ENCODE peak calls at places on chromosomes 7 and 10, in six cellular contexts. B, Q, L, I, T and P are unnamed samples.

GRCh38 chr7:51521649-51522048 is 205.0 kb upstream of the COBL start:
- DNase-seq in I (no peak), B (no peak), L (no peak), Q (no peak), T (no peak), P (no peak)

GRCh38 chr10:100041620-100042019 is 31.9 kb upstream of the DNMBP start:
- DNase-seq in B (no peak), T (no peak), Q (no peak), L (no peak), I (no peak), P (no peak)

GRCh38 chr7:141053626-141054025 is 20.2 kb upstream of the TMEM178B start:
- DNase-seq in B (no peak), L (no peak), T (no peak), Q (no peak), I (no peak), P (no peak)

GRCh38 chr10:93742633-93743349 is 14.9 kb upstream of the LGI1 start:
- DNase-seq in L (no peak), B (no peak), Q (no peak), T (no peak), I (no peak), P (no peak)

GRCh38 chr7:477626-478220 is 41.9 kb downstream of the PDGFA start:
- DNase-seq in L (no peak), T (peak), I (no peak), B (no peak), Q (no peak), P (no peak)

GRCh38 chr10:58943234-58943633 is 233.2 kb upstream of the PHYHIPL start:
- DNase-seq in B (no peak), L (no peak), T (no peak), I (no peak), Q (no peak), P (no peak)

GRCh38 chr7:36598056-36598675 is 126.1 kb downstream of the AOAH start:
- DNase-seq in B (no peak), I (peak), Q (peak), T (peak), L (peak), P (no peak)

GRCh38 chr7:67854784-67855183 is 858.2 kb downstream of the TYW1 start:
- DNase-seq in B (no peak), I (no peak), Q (no peak), T (no peak), L (no peak), P (no peak)

GRCh38 chr7:87476179-87476557 is 688 bp upstream of the ABCB4 start:
- DNase-seq in Q (no peak), L (no peak), B (no peak), I (no peak), T (no peak), P (no peak)

GRCh38 chr7:100891555-100891954 is 2.0 kb upstream of the UFSP1 start:
- DNase-seq in B (no peak), I (no peak), Q (no peak), L (no peak), T (peak), P (peak)

GRCh38 chr7:88480901-88481300 is 174.2 kb upstream of the STEAP4 start:
- DNase-seq in B (no peak), I (no peak), Q (no peak), L (no peak), T (no peak), P (no peak)

GRCh38 chr7:49255061-49255460 is 330.7 kb downstream of the CDC14C start:
- DNase-seq in L (no peak), Q (no peak), I (no peak), B (no peak), T (no peak), P (peak)

GRCh38 chr7:151864081-151864480 is 12.8 kb downstream of the PRKAG2 start:
- DNase-seq in I (no peak), B (no peak), Q (no peak), T (no peak), L (no peak), P (no peak)

GRCh38 chr7:157570531-157571200 is 233.9 kb downstream of the DNAJB6 start:
- DNase-seq in Q (no peak), T (no peak), L (no peak), I (no peak), B (no peak), P (no peak)

GRCh38 chr7:149430197-149430596 is 30.7 kb downstream of the ZNF777 start:
- DNase-seq in L (no peak), B (no peak), Q (no peak), T (no peak), I (no peak), P (no peak)

GRCh38 chr7:76037310-76037709 is 10.5 kb downstream of the STYXL1 start:
- DNase-seq in B (no peak), Q (peak), T (peak), L (no peak), I (no peak), P (peak)

GRCh38 chr7:3154881-3155494 is 111.3 kb upstream of the CARD11 start:
- DNase-seq in Q (peak), I (peak), T (peak), B (peak), L (peak), P (peak)

GRCh38 chr7:132596588-132596987 is 20.3 kb upstream of the PLXNA4 start:
- DNase-seq in I (no peak), L (no peak), B (no peak), Q (no peak), T (no peak), P (no peak)

GRCh38 chr7:18352339-18353255 is 143.0 kb upstream of the HDAC9 start:
- DNase-seq in B (peak), Q (peak), I (peak), T (peak), L (peak), P (peak)

GRCh38 chr10:101579516-101579870 is 8.6 kb downstream of the POLL start:
- DNase-seq in Q (no peak), B (no peak), I (no peak), L (no peak), T (no peak), P (no peak)

DNA sequence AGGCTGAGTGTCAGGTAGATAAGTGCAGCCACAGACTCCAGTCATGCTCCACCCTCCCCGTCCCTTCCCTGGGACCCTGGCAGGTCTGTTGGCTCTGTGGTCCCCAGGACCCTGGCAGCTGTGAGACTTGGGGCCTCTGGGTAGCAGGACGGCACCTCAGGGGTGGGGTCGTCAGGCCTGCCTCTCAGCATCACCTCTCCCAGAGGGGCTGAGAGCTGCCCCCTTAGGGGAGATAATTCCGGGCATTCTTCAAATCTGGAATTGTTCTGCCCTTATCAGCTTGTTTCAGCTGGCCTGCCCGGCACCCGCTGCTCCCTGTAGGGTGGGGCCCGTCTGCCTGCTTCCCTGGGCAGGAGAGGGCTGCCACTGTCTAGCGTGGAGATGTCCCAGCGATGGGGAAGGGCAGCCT is 23.3 kb downstream of the PODXL start:
- DNase-seq in B (no peak), Q (no peak), T (no peak), I (no peak), L (no peak), P (no peak)
- H3K9ac ChIP-seq in B (no peak), Q (no peak), T (no peak), I (no peak), L (no peak), P (no peak)

GRCh38 chr7:111985802-111986201 is 220.4 kb downstream of the DOCK4 start:
- DNase-seq in B (no peak), L (no peak), T (no peak), Q (no peak), I (no peak), P (peak)

GRCh38 chr7:111990597-111990996 is 215.6 kb downstream of the DOCK4 start:
- DNase-seq in I (no peak), L (peak), Q (no peak), B (no peak), T (no peak), P (no peak)

GRCh38 chr7:111982804-111983203 is 223.4 kb downstream of the DOCK4 start:
- DNase-seq in I (no peak), B (peak), L (no peak), T (peak), Q (no peak), P (no peak)

GRCh38 chr7:111986601-111987000 is 219.6 kb downstream of the DOCK4 start:
- DNase-seq in B (no peak), Q (peak), L (no peak), I (no peak), T (no peak), P (no peak)

DNA sequence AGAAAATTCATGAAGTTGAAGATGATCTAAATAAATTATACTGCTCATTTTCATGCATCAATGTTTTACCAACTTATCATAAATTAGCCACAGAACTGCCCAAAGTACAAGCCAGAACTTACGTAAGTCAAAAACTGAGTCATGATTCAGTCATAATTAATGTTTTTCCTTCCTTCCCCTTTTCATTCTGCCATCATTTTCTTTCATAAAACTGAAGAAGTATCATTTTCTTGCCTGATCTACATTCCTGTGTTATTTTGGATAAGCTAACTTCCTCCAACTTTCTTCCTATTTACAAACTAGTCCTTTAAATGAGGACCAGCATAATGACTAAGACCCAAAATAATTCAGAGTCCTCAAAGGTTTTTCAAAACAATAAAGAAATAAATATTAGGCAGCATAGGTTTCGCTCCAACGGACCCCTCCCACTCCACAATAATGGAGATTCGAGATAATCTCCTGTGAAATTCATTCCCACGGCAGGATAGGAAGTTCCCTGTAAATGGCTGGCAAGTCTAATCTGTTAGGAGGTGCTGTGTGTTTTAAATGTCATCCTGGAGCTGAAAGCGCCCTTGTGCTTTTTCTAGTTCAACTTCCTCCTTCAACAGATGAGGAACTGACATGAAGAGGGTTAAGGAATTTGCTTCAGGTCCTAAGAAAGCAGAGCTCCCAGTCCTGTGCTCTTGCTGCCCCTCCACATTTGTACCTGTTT is 218.9 kb downstream of the DOCK4 start:
- DNase-seq in I (peak), L (no peak), B (peak), Q (peak), T (peak), P (peak)
- H3K9ac ChIP-seq in I (no peak), L (no peak), B (peak), Q (no peak), T (no peak), P (no peak)

DNA sequence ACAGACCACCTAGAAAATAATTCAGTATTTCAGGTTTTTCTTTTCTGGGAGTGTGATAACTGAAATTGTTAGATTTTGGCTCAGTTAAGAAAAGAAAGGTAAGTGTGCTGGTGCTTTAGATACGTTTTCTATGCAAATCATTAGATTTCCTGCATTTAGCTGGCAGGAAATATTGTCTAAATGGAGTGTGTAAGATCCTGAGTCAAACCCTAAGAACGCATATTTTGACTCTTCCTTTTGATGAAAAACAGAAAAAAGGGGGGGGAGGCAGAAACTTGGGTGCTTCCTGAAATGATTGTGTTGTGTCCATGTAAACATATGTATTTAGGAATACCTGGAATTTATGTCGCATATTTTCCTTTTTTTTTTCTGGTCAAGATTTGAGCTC is 1.2 kb downstream of the GRK5 start:
- DNase-seq in B (peak), Q (no peak), T (no peak), L (no peak), I (no peak), P (no peak)
- H3K9ac ChIP-seq in B (peak), Q (peak), T (peak), L (no peak), I (no peak), P (peak)

GRCh38 chr7:158613481-158613880 is 25.9 kb upstream of the PTPRN2 start:
- DNase-seq in T (no peak), L (no peak), Q (no peak), I (no peak), B (no peak), P (no peak)

GRCh38 chr7:158611541-158611940 is 23.9 kb upstream of the PTPRN2 start:
- DNase-seq in T (no peak), L (no peak), Q (no peak), B (no peak), I (no peak), P (no peak)

GRCh38 chr7:158609313-158609974 is 21.8 kb upstream of the PTPRN2 start:
- DNase-seq in T (no peak), I (no peak), L (no peak), B (no peak), Q (no peak), P (no peak)

GRCh38 chr7:158614695-158615094 is 27.1 kb upstream of the PTPRN2 start:
- DNase-seq in Q (peak), L (no peak), I (no peak), T (peak), B (peak), P (no peak)

DNA sequence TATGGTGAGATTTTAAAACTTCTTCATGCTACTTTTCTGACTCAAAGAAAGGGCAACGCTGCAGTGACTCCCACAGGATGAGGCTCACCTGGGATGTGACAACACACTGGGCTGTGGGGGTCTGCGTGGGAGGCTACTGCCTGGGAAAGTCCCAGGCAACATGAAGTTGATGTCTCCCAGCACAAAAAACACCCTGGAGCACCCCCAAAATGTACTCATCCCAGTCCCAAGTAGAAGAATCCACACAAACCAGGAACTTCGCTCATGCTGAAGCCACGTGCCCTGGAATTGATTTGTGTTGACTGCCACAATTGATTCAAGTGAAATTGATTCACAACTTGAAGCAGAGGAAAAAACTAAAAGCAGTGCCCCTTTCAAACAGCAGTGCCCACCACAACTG is 24.9 kb upstream of the PTPRN2 start:
- DNase-seq in T (no peak), I (no peak), B (no peak), L (no peak), Q (no peak), P (no peak)
- H3K9ac ChIP-seq in T (no peak), I (no peak), B (no peak), L (no peak), Q (no peak), P (no peak)